ENCODE peak calls at places on chromosomes 7 and 10, in eight cellular contexts. Z is endothelial cell of umbilical vein, K is GM23338, R is mesothelial cell of epicardium, M is breast epithelium, G is cardiac muscle cell, W is brain microvascular endothelial cell, U is fibroblast of lung. S is an unnamed sample.

GRCh38 chr7:44103941-44104879 is at the start of gene AEBP1:
- DNase-seq in Z (peak; percentile 17), K (peak; percentile 65), R (no peak), M (no peak), G (peak; percentile 50), W (no peak), U (peak; percentile 46), S (peak; percentile 31)

GRCh38 chr10:114429581-114430335 is 25.5 kb upstream of the AFAP1L2 start:
- DNase-seq in Z (no peak), K (no peak), R (no peak), M (no peak), G (no peak), W (no peak), U (no peak), S (no peak)

GRCh38 chr10:49744924-49745605 is 17.1 kb downstream of the OGDHL start:
- DNase-seq in Z (no peak), K (peak; percentile 54), R (no peak), M (peak; percentile 7), G (no peak), W (no peak), U (no peak), S (no peak)

GRCh38 chr7:129843982-129844840 is 108.5 kb downstream of the UBE2H start:
- DNase-seq in Z (peak; percentile 41), K (peak; percentile 40), R (no peak), M (no peak), G (no peak), W (no peak), U (no peak), S (no peak)

GRCh38 chr10:12897278-12897677 is 104.2 kb downstream of the CCDC3 start:
- DNase-seq in Z (no peak), K (peak; percentile 19), R (no peak), M (no peak), G (no peak), W (no peak), U (no peak), S (no peak)

GRCh38 chr10:88066876-88067275 is 203.5 kb downstream of the PTEN start:
- DNase-seq in Z (no peak), K (no peak), R (no peak), M (no peak), G (no peak), W (no peak), U (no peak), S (no peak)

GRCh38 chr10:30058111-30058510 is 1.3 kb downstream of the JCAD start:
- DNase-seq in Z (peak; percentile 54), K (no peak), R (no peak), M (no peak), G (no peak), W (no peak), U (no peak), S (no peak)

GRCh38 chr10:99346247-99346646 is 17.1 kb downstream of the CNNM1 start:
- DNase-seq in Z (no peak), K (no peak), R (no peak), M (no peak), G (peak; percentile 41), W (no peak), U (peak; percentile 59), S (peak; percentile 81)

GRCh38 chr7:23633417-23633816 is 36.2 kb downstream of the CCDC126 start:
- DNase-seq in Z (no peak), K (no peak), R (no peak), M (no peak), G (no peak), W (no peak), U (no peak), S (no peak)

GRCh38 chr7:56811081-56811480 is 321.2 kb downstream of the ZNF479 start:
- DNase-seq in Z (no peak), K (no peak), R (no peak), M (no peak), G (no peak), W (no peak), U (no peak), S (no peak)

GRCh38 chr7:85890244-85890811 is 703.5 kb upstream of the SEMA3D start:
- DNase-seq in Z (peak; percentile 28), K (peak; percentile 60), R (no peak), M (no peak), G (peak; percentile 43), W (no peak), U (peak; percentile 23), S (peak; percentile 46)

GRCh38 chr10:125591846-125592245 is 91.1 kb downstream of the TEX36 start:
- DNase-seq in Z (no peak), K (no peak), R (no peak), M (no peak), G (no peak), W (no peak), U (no peak), S (no peak)

GRCh38 chr7:92485974-92486373 is 8.2 kb upstream of the ERVW-1 start:
- DNase-seq in Z (no peak), K (no peak), R (no peak), M (no peak), G (no peak), W (no peak), U (no peak), S (no peak)

GRCh38 chr10:128095023-128095752 is 31.0 kb downstream of the MKI67 start:
- DNase-seq in Z (no peak), K (peak; percentile 20), R (no peak), M (no peak), G (no peak), W (no peak), U (no peak), S (no peak)

GRCh38 chr10:62021116-62021515 is 119.6 kb downstream of the ARID5B start:
- DNase-seq in Z (no peak), K (no peak), R (no peak), M (no peak), G (no peak), W (no peak), U (no peak), S (no peak)

GRCh38 chr7:74153736-74154135 is 20.4 kb upstream of the EIF4H start:
- DNase-seq in Z (no peak), K (no peak), R (no peak), M (no peak), G (no peak), W (no peak), U (no peak), S (no peak)

GRCh38 chr10:29636178-29636577 is 1.4 kb upstream of the SVIL start:
- DNase-seq in Z (peak; percentile 90), K (no peak), R (no peak), M (no peak), G (peak; percentile 83), W (peak; percentile 73), U (peak; percentile 87), S (peak; percentile 70)

GRCh38 chr10:28722065-28722803 is 44.9 kb downstream of the BAMBI start:
- DNase-seq in Z (peak; percentile 36), K (peak; percentile 89), R (peak; percentile 66), M (no peak), G (peak; percentile 67), W (peak; percentile 14), U (peak; percentile 55), S (no peak)

GRCh38 chr10:4984971-4985594 is 18.6 kb downstream of the AKR1C2 start:
- DNase-seq in Z (no peak), K (no peak), R (no peak), M (no peak), G (peak; percentile 36), W (no peak), U (peak; percentile 34), S (no peak)

GRCh38 chr10:1520909-1521565 is 216.3 kb downstream of the ADARB2 start:
- DNase-seq in Z (no peak), K (no peak), R (no peak), M (no peak), G (no peak), W (no peak), U (no peak), S (no peak)

GRCh38 chr10:28986117-28986792 is 302.6 kb upstream of the LYZL1 start:
- DNase-seq in Z (no peak), K (no peak), R (no peak), M (no peak), G (peak; percentile 29), W (no peak), U (peak; percentile 83), S (no peak)

GRCh38 chr7:49438281-49438680 is 335.2 kb upstream of the VWC2 start:
- DNase-seq in Z (no peak), K (no peak), R (no peak), M (no peak), G (no peak), W (no peak), U (no peak), S (no peak)

GRCh38 chr7:96321041-96321669 is 743 bp downstream of the SLC25A13 start:
- DNase-seq in Z (peak; percentile 89), K (peak; percentile 92), R (peak; percentile 63), M (peak; percentile 75), G (peak; percentile 84), W (peak; percentile 70), U (peak; percentile 81), S (peak; percentile 49)

GRCh38 chr10:14560274-14560673 is 214.4 kb downstream of the FAM107B start:
- DNase-seq in Z (peak; percentile 78), K (peak; percentile 59), R (no peak), M (no peak), G (peak; percentile 25), W (no peak), U (peak; percentile 65), S (peak; percentile 62)
- TF ChIP-seq CTCF in Z (peak; percentile 24), K (no peak), R (no peak), M (no peak), G (no peak), W (peak; percentile 38), U (no peak), S (peak; percentile 47)

GRCh38 chr7:633381-634018 is 93.0 kb upstream of the DNAAF5 start:
- DNase-seq in Z (no peak), K (no peak), R (no peak), M (no peak), G (no peak), W (no peak), U (no peak), S (no peak)

GRCh38 chr7:637826-638225 is 88.7 kb upstream of the DNAAF5 start:
- DNase-seq in Z (no peak), K (no peak), R (no peak), M (no peak), G (no peak), W (no peak), U (no peak), S (no peak)

GRCh38 chr7:638256-639011 is 88.1 kb upstream of the DNAAF5 start:
- DNase-seq in Z (no peak), K (no peak), R (no peak), M (no peak), G (no peak), W (no peak), U (no peak), S (no peak)

GRCh38 chr7:635227-635626 is 91.3 kb upstream of the DNAAF5 start:
- DNase-seq in Z (no peak), K (no peak), R (no peak), M (no peak), G (no peak), W (no peak), U (no peak), S (no peak)

GRCh38 chr7:636396-636795 is 90.1 kb upstream of the DNAAF5 start:
- DNase-seq in Z (no peak), K (no peak), R (no peak), M (no peak), G (peak; percentile 47), W (peak; percentile 21), U (peak; percentile 23), S (peak; percentile 22)
- TF ChIP-seq CTCF in Z (peak; percentile 51), K (no peak), R (no peak), M (no peak), G (peak; percentile 57), W (peak; percentile 64), U (no peak), S (peak; percentile 66)

GRCh38 chr10:3231951-3232730 is 59.6 kb upstream of the PITRM1 start:
- DNase-seq in Z (no peak), K (peak; percentile 43), R (no peak), M (no peak), G (peak; percentile 54), W (peak; percentile 85), U (peak; percentile 77), S (no peak)
- TF ChIP-seq CTCF in Z (no peak), K (peak; percentile 35), R (no peak), M (no peak), G (peak; percentile 24), W (peak; percentile 71), U (peak; percentile 18), S (peak; percentile 19)

GRCh38 chr10:92640110-92640509 is 47.2 kb downstream of the KIF11 start:
- DNase-seq in Z (peak; percentile 92), K (no peak), R (no peak), M (no peak), G (peak; percentile 77), W (peak; percentile 47), U (peak; percentile 65), S (peak; percentile 40)
- TF ChIP-seq CTCF in Z (no peak), K (no peak), R (no peak), M (no peak), G (peak; percentile 5), W (peak; percentile 10), U (no peak), S (peak; percentile 38)